ENCODE peak calls at places on chromosomes 3 and 15, in six cellular contexts. One of them, this sample, is unnamed. For H3K27me3, the result is how much of the 10 kb centered on the place peaks cover.

GRCh38 chr3:153210660-153211059 is 48.6 kb downstream of the RAP2B start:
- DNase-seq in sigmoid colon: no peak
- DNase-seq in right cardiac atrium: no peak
- DNase-seq in stomach: no peak
- DNase-seq in Panc1: no peak
- DNase-seq in HepG2: no peak
- DNase-seq in this sample: no peak

GRCh38 chr3:132038198-132038825 is 3.5 kb upstream of the CPNE4 start:
- DNase-seq in sigmoid colon: no peak
- DNase-seq in right cardiac atrium: no peak
- DNase-seq in stomach: no peak
- DNase-seq in Panc1: peak
- DNase-seq in HepG2: peak
- DNase-seq in this sample: no peak

GRCh38 chr15:75648156-75649000 is 666 bp downstream of the SNX33 start:
- DNase-seq in sigmoid colon: peak
- DNase-seq in right cardiac atrium: peak
- DNase-seq in stomach: peak
- DNase-seq in Panc1: no peak
- DNase-seq in HepG2: peak
- DNase-seq in this sample: no peak

GRCh38 chr3:142844339-142844977 is 44.4 kb downstream of the PCOLCE2 start:
- DNase-seq in sigmoid colon: no peak
- DNase-seq in right cardiac atrium: no peak
- DNase-seq in stomach: no peak
- DNase-seq in Panc1: no peak
- DNase-seq in HepG2: peak
- DNase-seq in this sample: no peak

GRCh38 chr3:41450416-41451231 is 251.3 kb downstream of the CTNNB1 start:
- DNase-seq in sigmoid colon: no peak
- DNase-seq in right cardiac atrium: no peak
- DNase-seq in stomach: no peak
- DNase-seq in Panc1: no peak
- DNase-seq in HepG2: no peak
- DNase-seq in this sample: no peak

GRCh38 chr15:74428970-74429783 is 4.6 kb downstream of the SEMA7A start:
- DNase-seq in sigmoid colon: no peak
- DNase-seq in right cardiac atrium: peak
- DNase-seq in stomach: no peak
- DNase-seq in Panc1: no peak
- DNase-seq in HepG2: no peak
- DNase-seq in this sample: no peak

GRCh38 chr3:186365202-186365974 is 3.4 kb upstream of the DGKG start:
- DNase-seq in sigmoid colon: peak
- DNase-seq in right cardiac atrium: no peak
- DNase-seq in stomach: no peak
- DNase-seq in Panc1: no peak
- DNase-seq in HepG2: no peak
- DNase-seq in this sample: no peak

GRCh38 chr15:98226578-98226977 is 266.1 kb downstream of the ARRDC4 start:
- DNase-seq in sigmoid colon: no peak
- DNase-seq in right cardiac atrium: no peak
- DNase-seq in stomach: no peak
- DNase-seq in Panc1: no peak
- DNase-seq in HepG2: no peak
- DNase-seq in this sample: no peak

GRCh38 chr3:124424396-124424795 is 305.9 kb upstream of the UMPS start:
- DNase-seq in sigmoid colon: no peak
- DNase-seq in right cardiac atrium: no peak
- DNase-seq in stomach: no peak
- DNase-seq in Panc1: no peak
- DNase-seq in HepG2: no peak
- DNase-seq in this sample: no peak

GRCh38 chr3:149967067-149967685 is 3.5 kb downstream of the PFN2 start:
- DNase-seq in sigmoid colon: no peak
- DNase-seq in right cardiac atrium: no peak
- DNase-seq in stomach: no peak
- DNase-seq in Panc1: no peak
- DNase-seq in HepG2: peak
- DNase-seq in this sample: no peak

GRCh38 chr3:126146525-126147146 is 33.8 kb downstream of the ALDH1L1 start:
- DNase-seq in sigmoid colon: peak
- DNase-seq in right cardiac atrium: no peak
- DNase-seq in stomach: no peak
- DNase-seq in Panc1: no peak
- DNase-seq in HepG2: no peak
- DNase-seq in this sample: no peak

GRCh38 chr3:86985427-86985826 is 5.5 kb downstream of the VGLL3 start:
- DNase-seq in sigmoid colon: no peak
- DNase-seq in right cardiac atrium: no peak
- DNase-seq in stomach: no peak
- DNase-seq in Panc1: no peak
- DNase-seq in HepG2: no peak
- DNase-seq in this sample: no peak

GRCh38 chr15:40161693-40162401 is 978 bp downstream of the BUB1B start:
- DNase-seq in sigmoid colon: no peak
- DNase-seq in right cardiac atrium: no peak
- DNase-seq in stomach: no peak
- DNase-seq in Panc1: no peak
- DNase-seq in HepG2: no peak
- DNase-seq in this sample: no peak

GRCh38 chr3:183698760-183699159 is 1.2 kb downstream of the YEATS2 start:
- DNase-seq in sigmoid colon: no peak
- DNase-seq in right cardiac atrium: no peak
- DNase-seq in stomach: no peak
- DNase-seq in Panc1: no peak
- DNase-seq in HepG2: no peak
- DNase-seq in this sample: no peak

GRCh38 chr3:183924956-183925355 is 40.3 kb upstream of the PARL start:
- DNase-seq in sigmoid colon: no peak
- DNase-seq in right cardiac atrium: no peak
- DNase-seq in stomach: peak
- DNase-seq in Panc1: peak
- DNase-seq in HepG2: no peak
- DNase-seq in this sample: peak

GRCh38 chr3:178625053-178625600 is 88.9 kb downstream of the KCNMB2 start:
- DNase-seq in sigmoid colon: no peak
- DNase-seq in right cardiac atrium: peak
- DNase-seq in stomach: no peak
- DNase-seq in Panc1: no peak
- DNase-seq in HepG2: no peak
- DNase-seq in this sample: no peak

GRCh38 chr15:66004618-66005262 is 135.4 kb downstream of the RAB11A start:
- DNase-seq in sigmoid colon: no peak
- DNase-seq in right cardiac atrium: no peak
- DNase-seq in stomach: no peak
- DNase-seq in Panc1: no peak
- DNase-seq in HepG2: peak
- DNase-seq in this sample: no peak

GRCh38 chr15:90643301-90643632 is 73.9 kb upstream of the BLM start:
- DNase-seq in sigmoid colon: no peak
- DNase-seq in right cardiac atrium: no peak
- DNase-seq in stomach: no peak
- DNase-seq in Panc1: no peak
- DNase-seq in HepG2: no peak
- DNase-seq in this sample: no peak

GRCh38 chr3:112814256-112814655 is 32.4 kb downstream of the CD200R1L start:
- DNase-seq in sigmoid colon: no peak
- DNase-seq in right cardiac atrium: no peak
- DNase-seq in stomach: no peak
- DNase-seq in Panc1: peak
- DNase-seq in HepG2: peak
- DNase-seq in this sample: no peak

GRCh38 chr3:159187706-159188105 is 385.9 kb downstream of the MFSD1 start:
- DNase-seq in sigmoid colon: no peak
- DNase-seq in right cardiac atrium: no peak
- DNase-seq in stomach: no peak
- DNase-seq in Panc1: no peak
- DNase-seq in HepG2: no peak
- DNase-seq in this sample: no peak

GRCh38 chr3:130787422-130788068 is 40.9 kb upstream of the PIK3R4 start:
- DNase-seq in sigmoid colon: no peak
- DNase-seq in right cardiac atrium: no peak
- DNase-seq in stomach: no peak
- DNase-seq in Panc1: no peak
- DNase-seq in HepG2: no peak
- DNase-seq in this sample: no peak

GRCh38 chr15:52214553-52214952 is 23.4 kb upstream of the GNB5 start:
- DNase-seq in sigmoid colon: no peak
- DNase-seq in right cardiac atrium: no peak
- DNase-seq in stomach: no peak
- DNase-seq in Panc1: no peak
- DNase-seq in HepG2: no peak
- DNase-seq in this sample: no peak

GRCh38 chr3:67647390-67647878 is 7.0 kb downstream of the SUCLG2 start:
- DNase-seq in sigmoid colon: no peak
- DNase-seq in right cardiac atrium: no peak
- DNase-seq in stomach: peak
- DNase-seq in Panc1: peak
- DNase-seq in HepG2: peak
- DNase-seq in this sample: peak

GRCh38 chr3:59426851-59427565 is 377.2 kb upstream of the CFAP20DC start:
- DNase-seq in sigmoid colon: no peak
- DNase-seq in right cardiac atrium: no peak
- DNase-seq in stomach: no peak
- DNase-seq in Panc1: no peak
- DNase-seq in HepG2: no peak
- DNase-seq in this sample: no peak

GRCh38 chr15:43954181-43954621 is 127.4 kb downstream of the WDR76 start:
- DNase-seq in sigmoid colon: no peak
- DNase-seq in right cardiac atrium: no peak
- DNase-seq in stomach: no peak
- DNase-seq in Panc1: no peak
- DNase-seq in HepG2: no peak
- DNase-seq in this sample: no peak

GRCh38 chr3:100454684-100455083 is 37.7 kb upstream of the TMEM45A start:
- DNase-seq in sigmoid colon: no peak
- DNase-seq in right cardiac atrium: no peak
- DNase-seq in stomach: no peak
- DNase-seq in Panc1: no peak
- DNase-seq in HepG2: peak
- DNase-seq in this sample: no peak

GRCh38 chr3:16189201-16189600 is 14.7 kb downstream of the GALNT15 start:
- DNase-seq in sigmoid colon: no peak
- DNase-seq in right cardiac atrium: no peak
- DNase-seq in stomach: no peak
- DNase-seq in Panc1: no peak
- DNase-seq in HepG2: no peak
- DNase-seq in this sample: no peak

GRCh38 chr3:148954981-148955380 is 36.4 kb upstream of the GYG1 start:
- DNase-seq in sigmoid colon: no peak
- DNase-seq in right cardiac atrium: no peak
- DNase-seq in stomach: no peak
- DNase-seq in Panc1: no peak
- DNase-seq in HepG2: no peak
- DNase-seq in this sample: no peak

GRCh38 chr15:34297059-34297458 is 40.5 kb downstream of the SLC12A6 start:
- DNase-seq in sigmoid colon: no peak
- DNase-seq in right cardiac atrium: no peak
- DNase-seq in stomach: no peak
- DNase-seq in Panc1: no peak
- DNase-seq in HepG2: no peak
- DNase-seq in this sample: no peak

GRCh38 chr15:64334530-64334929 is 21.4 kb downstream of the CSNK1G1 start:
- DNase-seq in sigmoid colon: no peak
- DNase-seq in right cardiac atrium: no peak
- DNase-seq in stomach: no peak
- DNase-seq in Panc1: no peak
- DNase-seq in HepG2: no peak
- DNase-seq in this sample: no peak

DNA sequence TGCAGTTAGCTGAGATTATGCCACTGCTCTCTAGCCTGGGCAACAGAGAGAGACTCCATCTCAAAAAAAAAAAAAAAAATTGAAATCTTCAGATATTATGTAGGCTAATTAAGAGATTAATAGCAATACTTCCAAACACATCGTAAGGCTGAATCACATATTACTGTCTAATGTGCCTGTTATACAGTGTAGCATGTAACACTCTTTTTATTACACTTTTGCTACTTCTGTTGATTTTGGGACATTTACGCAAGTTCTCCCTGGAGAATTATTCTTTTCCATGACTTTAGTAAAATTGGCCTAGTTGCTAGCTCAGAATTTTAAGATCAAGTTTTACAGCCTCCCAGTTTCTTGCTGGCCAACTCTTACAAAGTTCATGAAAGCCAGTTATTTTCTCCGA is 605.2 kb downstream of the NAALADL2 start:
- DNase-seq in sigmoid colon: no peak
- DNase-seq in right cardiac atrium: no peak
- DNase-seq in stomach: no peak
- DNase-seq in Panc1: no peak
- DNase-seq in HepG2: no peak
- DNase-seq in this sample: no peak
- H3K27me3 ChIP-seq in sigmoid colon: under half
- H3K27me3 ChIP-seq in right cardiac atrium: under half
- H3K27me3 ChIP-seq in stomach: under half
- H3K27me3 ChIP-seq in Panc1: under half
- H3K27me3 ChIP-seq in HepG2: under half
- H3K27me3 ChIP-seq in this sample: under half

GRCh38 chr3:50184242-50184978 is 7.0 kb upstream of the GNAT1 start:
- DNase-seq in sigmoid colon: no peak
- DNase-seq in right cardiac atrium: peak
- DNase-seq in stomach: peak
- DNase-seq in Panc1: no peak
- DNase-seq in HepG2: no peak
- DNase-seq in this sample: no peak
- H3K27me3 ChIP-seq in sigmoid colon: under half
- H3K27me3 ChIP-seq in right cardiac atrium: under half
- H3K27me3 ChIP-seq in stomach: under half
- H3K27me3 ChIP-seq in Panc1: under half
- H3K27me3 ChIP-seq in HepG2: under half
- H3K27me3 ChIP-seq in this sample: under half

GRCh38 chr15:57485869-57486268 is 105.8 kb upstream of the MYZAP start:
- DNase-seq in sigmoid colon: no peak
- DNase-seq in right cardiac atrium: peak
- DNase-seq in stomach: peak
- DNase-seq in Panc1: peak
- DNase-seq in HepG2: peak
- DNase-seq in this sample: peak
- H3K27me3 ChIP-seq in sigmoid colon: under half
- H3K27me3 ChIP-seq in right cardiac atrium: under half
- H3K27me3 ChIP-seq in stomach: under half
- H3K27me3 ChIP-seq in Panc1: under half
- H3K27me3 ChIP-seq in HepG2: under half
- H3K27me3 ChIP-seq in this sample: under half

GRCh38 chr15:77650285-77650684 is 17.6 kb upstream of the LINGO1 start:
- DNase-seq in sigmoid colon: no peak
- DNase-seq in right cardiac atrium: no peak
- DNase-seq in stomach: no peak
- DNase-seq in Panc1: no peak
- DNase-seq in HepG2: peak
- DNase-seq in this sample: no peak
- H3K27me3 ChIP-seq in sigmoid colon: under half
- H3K27me3 ChIP-seq in right cardiac atrium: under half
- H3K27me3 ChIP-seq in stomach: under half
- H3K27me3 ChIP-seq in Panc1: under half
- H3K27me3 ChIP-seq in HepG2: under half
- H3K27me3 ChIP-seq in this sample: under half